ENCODE peak calls at places on chromosomes 7 and 10, in six cellular contexts. U is thoracic aorta, N is fibroblast of lung, K is SK-N-SH, D is right cardiac atrium, V is H9. G is an unnamed sample. For H3K4me1, the result is how much of the 10 kb centered on the place peaks cover.

GRCh38 chr7:732094-732541 is 5.0 kb upstream of the PRKAR1B start:
- DNase-seq in U (no peak), N (peak), K (peak), D (peak), V (peak), G (no peak)

GRCh38 chr7:132755538-132756481 is 179.5 kb upstream of the PLXNA4 start:
- DNase-seq in U (no peak), N (no peak), K (peak), D (no peak), V (no peak), G (no peak)

GRCh38 chr10:118970770-118971169 is 58.7 kb upstream of the NANOS1 start:
- DNase-seq in U (no peak), N (no peak), K (no peak), D (no peak), V (no peak), G (no peak)

GRCh38 chr7:133139350-133139749 is 57.5 kb upstream of the CHCHD3 start:
- DNase-seq in U (no peak), N (peak), K (no peak), D (no peak), V (peak), G (no peak)

GRCh38 chr7:152035807-152036206 is 10.3 kb downstream of the GALNT11 start:
- DNase-seq in U (no peak), N (no peak), K (no peak), D (no peak), V (no peak), G (no peak)

GRCh38 chr10:17668435-17669184 is 24.7 kb downstream of the STAM start:
- DNase-seq in U (no peak), N (no peak), K (no peak), D (no peak), V (no peak), G (no peak)

GRCh38 chr7:70432567-70433001 is 699.4 kb upstream of the GALNT17 start:
- DNase-seq in U (no peak), N (no peak), K (no peak), D (no peak), V (no peak), G (no peak)

GRCh38 chr7:134457166-134457565 is 1.7 kb downstream of the AKR1B1 start:
- DNase-seq in U (no peak), N (peak), K (no peak), D (no peak), V (no peak), G (no peak)

GRCh38 chr7:24545215-24545614 is 28.0 kb upstream of the PALS2 start:
- DNase-seq in U (no peak), N (no peak), K (no peak), D (no peak), V (no peak), G (no peak)
- H3K4me1 ChIP-seq in U (under half), N (under half), K (under half), D (under half), V (under half), G (under half)

DNA sequence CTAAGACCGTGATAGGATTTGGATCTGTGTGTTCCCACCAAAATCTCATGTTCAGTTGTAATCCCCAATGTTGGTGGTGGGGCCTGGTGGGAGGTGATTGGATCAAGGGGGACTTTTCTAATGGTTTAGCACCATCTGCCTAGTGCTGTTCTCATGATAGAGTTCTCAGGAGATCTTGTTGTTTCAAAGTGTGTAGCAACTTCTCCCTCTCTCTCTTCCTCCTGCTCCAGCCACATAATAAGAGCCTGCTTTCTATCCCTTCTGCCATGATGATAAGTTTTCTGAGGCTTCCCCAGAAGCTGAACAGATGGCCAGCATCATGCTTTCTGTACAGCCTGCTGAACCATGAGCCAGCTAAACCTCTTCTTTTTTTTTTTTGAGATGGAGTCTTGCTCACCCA is 910.6 kb downstream of the KCNMA1 start:
- DNase-seq in U (no peak), N (no peak), K (no peak), D (no peak), V (no peak), G (no peak)
- H3K4me1 ChIP-seq in U (under half), N (under half), K (under half), D (under half), V (under half), G (under half)

DNA sequence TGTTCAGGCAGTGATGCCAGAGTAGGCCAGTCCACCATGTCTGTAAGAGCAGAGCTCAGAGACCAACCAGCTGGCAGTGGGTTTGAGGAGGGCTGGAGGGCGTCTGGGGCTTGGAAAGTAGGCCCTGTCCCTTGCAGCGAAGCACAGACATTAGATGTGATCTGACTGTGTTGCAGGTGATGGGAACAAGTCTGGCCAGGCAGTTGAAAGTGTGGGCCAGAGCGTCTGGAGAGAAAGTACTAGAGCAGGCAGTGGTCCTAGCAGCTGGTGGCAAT is 53.3 kb downstream of the CHN2 start:
- DNase-seq in U (no peak), N (no peak), K (no peak), D (no peak), V (no peak), G (no peak)
- H3K4me1 ChIP-seq in U (under half), N (under half), K (under half), D (under half), V (under half), G (under half)

GRCh38 chr10:15213461-15213861 is 45.0 kb upstream of the NMT2 start:
- DNase-seq in U (no peak), N (no peak), K (no peak), D (no peak), V (no peak), G (no peak)

GRCh38 chr10:15211464-15211979 is 43.0 kb upstream of the NMT2 start:
- DNase-seq in U (no peak), N (peak), K (no peak), D (no peak), V (no peak), G (no peak)

GRCh38 chr10:15220426-15220825 is 51.9 kb upstream of the NMT2 start:
- DNase-seq in U (no peak), N (no peak), K (no peak), D (no peak), V (no peak), G (no peak)

GRCh38 chr10:15214237-15214636 is 45.7 kb upstream of the NMT2 start:
- DNase-seq in U (no peak), N (no peak), K (no peak), D (no peak), V (no peak), G (no peak)

GRCh38 chr10:15216700-15217099 is 48.2 kb upstream of the NMT2 start:
- DNase-seq in U (no peak), N (no peak), K (no peak), D (no peak), V (no peak), G (no peak)
- H3K4me1 ChIP-seq in U (under half), N (under half), K (under half), D (under half), V (under half), G (under half)

DNA sequence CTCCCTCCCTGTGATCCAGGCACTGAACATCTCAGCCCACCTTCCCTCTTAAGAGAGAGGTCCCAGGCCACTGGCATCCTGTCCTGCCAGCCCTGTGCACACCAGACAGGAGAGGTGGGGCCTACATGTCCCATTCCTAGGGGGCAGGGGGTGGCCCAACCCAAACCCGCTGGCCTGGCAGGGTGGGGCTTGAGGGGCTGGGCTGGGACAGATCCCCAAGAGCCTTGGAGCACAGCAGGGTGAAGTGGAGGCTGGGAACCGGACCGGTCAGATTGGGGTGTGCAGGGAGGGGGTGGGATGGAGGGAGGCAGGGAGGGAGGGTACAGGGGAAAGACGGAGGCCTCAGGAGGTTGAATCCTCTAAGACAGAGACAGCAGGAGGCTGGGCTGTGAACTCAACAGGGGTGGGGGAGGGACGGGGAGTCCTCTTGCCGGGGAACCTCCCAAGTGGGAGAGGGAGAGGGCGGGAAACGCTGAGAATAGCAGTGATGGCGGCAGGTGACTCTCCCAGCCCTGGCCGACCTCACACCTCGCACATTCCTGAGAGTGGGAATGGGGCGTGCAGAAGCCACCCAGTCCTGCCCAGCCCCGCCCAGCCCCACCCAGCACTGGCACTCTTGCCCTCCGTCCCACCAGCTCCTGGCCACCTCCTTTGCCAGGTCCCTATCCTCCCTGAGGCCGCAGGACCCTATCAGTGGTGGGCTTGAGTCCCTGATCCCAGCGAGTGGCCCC is 6.7 kb downstream of the TSC22D4 start:
- DNase-seq in U (no peak), N (no peak), K (no peak), D (peak), V (no peak), G (no peak)
- H3K4me1 ChIP-seq in U (under half), N (under half), K (under half), D (under half), V (under half), G (half or more)

DNA sequence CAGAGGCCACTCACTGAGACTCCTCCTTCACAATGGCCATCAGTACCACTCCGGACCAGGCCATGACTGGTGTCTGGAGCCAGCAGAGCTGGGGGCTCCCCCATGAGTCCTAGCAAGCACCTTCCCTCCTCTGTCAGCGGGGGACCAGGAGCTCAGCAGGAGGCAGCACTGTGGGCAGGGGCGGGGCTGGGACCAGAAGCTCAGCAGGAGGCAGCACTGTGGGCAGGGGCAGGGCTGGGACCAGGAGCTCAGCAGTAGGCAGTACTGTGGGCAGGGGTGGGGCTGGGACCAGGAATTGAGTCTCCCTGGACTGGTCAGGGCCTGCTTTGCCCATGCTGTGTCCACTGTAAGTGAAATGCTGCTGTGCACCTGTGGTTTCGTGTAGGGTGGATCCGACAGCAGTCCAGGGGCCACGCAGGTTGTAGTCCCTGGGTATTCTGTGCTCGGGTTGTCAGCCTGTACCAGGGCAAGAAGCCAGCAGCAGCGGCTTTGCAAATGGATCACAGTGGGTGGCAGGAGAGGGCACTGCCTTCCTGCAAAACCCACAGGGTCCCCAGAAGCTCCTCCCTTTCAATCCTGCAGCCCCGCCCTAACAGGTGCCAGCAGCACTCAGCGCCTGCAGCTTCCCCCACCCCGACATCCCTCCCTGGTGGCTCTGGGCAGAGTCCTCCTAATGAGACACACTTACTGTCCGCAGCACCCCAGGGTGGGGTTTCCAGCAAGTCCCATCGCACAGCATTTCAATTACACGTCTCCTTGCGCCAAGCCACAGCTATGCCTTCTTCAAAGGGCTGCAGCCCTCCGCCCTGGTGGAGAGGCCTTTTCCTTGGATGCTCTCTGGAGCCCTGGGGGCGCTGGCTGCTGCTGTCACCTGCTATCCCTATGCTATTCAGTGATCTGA is 220.5 kb downstream of the TCERG1L start:
- DNase-seq in U (no peak), N (no peak), K (no peak), D (no peak), V (no peak), G (no peak)
- H3K4me1 ChIP-seq in U (under half), N (under half), K (under half), D (under half), V (under half), G (under half)

GRCh38 chr10:77159538-77160110 is 478.0 kb downstream of the KCNMA1 start:
- DNase-seq in U (no peak), N (peak), K (no peak), D (no peak), V (no peak), G (no peak)

GRCh38 chr10:77158666-77159065 is 478.9 kb downstream of the KCNMA1 start:
- DNase-seq in U (no peak), N (no peak), K (no peak), D (no peak), V (no peak), G (no peak)

GRCh38 chr10:77163670-77164348 is 473.8 kb downstream of the KCNMA1 start:
- DNase-seq in U (peak), N (peak), K (peak), D (no peak), V (no peak), G (no peak)

GRCh38 chr10:77162697-77163096 is 474.9 kb downstream of the KCNMA1 start:
- DNase-seq in U (no peak), N (peak), K (no peak), D (no peak), V (no peak), G (no peak)

GRCh38 chr10:77160679-77161078 is 476.9 kb downstream of the KCNMA1 start:
- DNase-seq in U (no peak), N (peak), K (no peak), D (no peak), V (no peak), G (no peak)
- H3K4me1 ChIP-seq in U (under half), N (under half), K (under half), D (under half), V (under half), G (half or more)

GRCh38 chr7:30900053-30900452 is 11.6 kb upstream of the AQP1 start:
- DNase-seq in U (no peak), N (no peak), K (no peak), D (peak), V (no peak), G (no peak)
- H3K4me1 ChIP-seq in U (under half), N (under half), K (under half), D (under half), V (under half), G (under half)

GRCh38 chr7:135979674-135980660 is 2.8 kb upstream of the MTPN start:
- DNase-seq in U (no peak), N (peak), K (no peak), D (no peak), V (no peak), G (no peak)
- H3K4me1 ChIP-seq in U (under half), N (under half), K (under half), D (under half), V (under half), G (under half)